ENCODE peak calls at places on chromosomes 3 and 15, in nine cellular contexts. Q is effector memory CD4-positive, alpha-beta T cell; W is neuronal stem cell; M is tibial artery; N is lower lobe of right lung; P is left ventricle myocardium inferior; F is IMR-90; R is pancreas; S is Peyer's patch. I is an unnamed sample.

GRCh38 chr3:187641319-187641976 is 28.7 kb downstream of the SST start:
- DNase-seq in F (no peak), S (no peak), R (no peak), P (no peak), Q (no peak), W (no peak), N (no peak), M (no peak), I (no peak)

GRCh38 chr3:81823882-81824395 is 62.5 kb upstream of the GBE1 start:
- DNase-seq in Q (no peak), R (no peak), S (no peak), W (no peak), F (no peak), M (no peak), P (no peak), N (no peak), I (no peak)

GRCh38 chr3:137514853-137515252 is 249.3 kb upstream of the SOX14 start:
- DNase-seq in N (no peak), P (no peak), Q (no peak), M (no peak), F (no peak), S (no peak), R (no peak), W (no peak), I (no peak)

GRCh38 chr15:75655911-75656310 is 8.2 kb downstream of the SNX33 start:
- DNase-seq in P (no peak), S (no peak), R (no peak), M (no peak), F (no peak), Q (no peak), N (no peak), W (no peak), I (no peak)

GRCh38 chr3:168322941-168323340 is 227.2 kb upstream of the GOLIM4 start:
- DNase-seq in M (no peak), R (no peak), N (no peak), Q (no peak), S (no peak), P (no peak), F (peak; percentile 50), W (no peak), I (no peak)

GRCh38 chr15:39511915-39512260 is 69.0 kb upstream of the THBS1 start:
- DNase-seq in S (no peak), N (no peak), R (no peak), P (peak; percentile 22), F (peak; percentile 82), M (no peak), W (no peak), Q (no peak), I (no peak)

GRCh38 chr3:143236226-143236964 is 116.8 kb downstream of the CHST2 start:
- DNase-seq in M (no peak), N (no peak), W (no peak), R (no peak), S (no peak), P (no peak), Q (no peak), F (no peak), I (no peak)

GRCh38 chr3:144431134-144431533 is 459.5 kb downstream of the DIPK2A start:
- DNase-seq in S (no peak), M (no peak), Q (no peak), N (no peak), R (no peak), W (no peak), F (no peak), P (no peak), I (no peak)

GRCh38 chr15:79078763-79079395 is 11.7 kb downstream of the RASGRF1 start:
- DNase-seq in F (no peak), M (no peak), W (no peak), S (no peak), R (no peak), N (no peak), Q (no peak), P (no peak), I (no peak)
- H3K36me3 ChIP-seq in F (no peaks in the 10 kb centered on the region), M (no peaks in the 10 kb centered on the region), W (no peaks in the 10 kb centered on the region), S (no peaks in the 10 kb centered on the region), R (no peaks in the 10 kb centered on the region), N (no peaks in the 10 kb centered on the region), Q (no peaks in the 10 kb centered on the region), P (no peaks in the 10 kb centered on the region), I (no peaks in the 10 kb centered on the region)

GRCh38 chr3:127734181-127734720 is 61.5 kb downstream of the ABTB1 start:
- DNase-seq in R (no peak), Q (no peak), S (no peak), N (no peak), F (no peak), W (no peak), M (no peak), P (no peak), I (no peak)

GRCh38 chr3:127732879-127733350 is 60.2 kb downstream of the ABTB1 start:
- DNase-seq in S (no peak), P (no peak), R (no peak), Q (no peak), F (no peak), N (no peak), W (no peak), M (no peak), I (no peak)

GRCh38 chr3:127734754-127735473 is 62.2 kb downstream of the ABTB1 start:
- DNase-seq in Q (no peak), F (peak; percentile 98), P (no peak), W (no peak), N (no peak), R (no peak), S (no peak), M (peak; percentile 43), I (peak; percentile 79)

GRCh38 chr3:127732303-127732702 is 59.6 kb downstream of the ABTB1 start:
- DNase-seq in M (no peak), F (no peak), N (no peak), Q (no peak), P (no peak), R (no peak), S (no peak), W (no peak), I (no peak)

DNA sequence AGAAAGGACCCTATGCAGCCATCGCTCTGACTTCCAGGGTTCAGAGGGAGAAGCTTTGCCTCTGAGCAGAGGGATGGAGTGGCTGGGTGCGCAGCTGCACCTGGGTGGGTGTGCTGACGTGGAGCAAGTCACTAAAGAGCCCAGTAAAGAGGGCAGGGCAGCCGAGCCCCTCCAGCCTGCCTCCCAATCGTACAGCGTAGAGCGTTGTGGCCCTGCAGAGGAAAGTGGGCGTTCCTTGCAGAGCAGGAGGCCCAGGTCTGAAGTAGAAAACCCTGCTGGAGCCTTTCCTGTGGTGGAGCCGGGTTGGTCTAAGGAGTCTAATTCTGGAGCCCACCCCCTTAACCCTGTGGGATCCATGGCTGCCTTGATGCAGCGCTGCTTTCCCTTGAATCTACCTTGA is 61.0 kb downstream of the ABTB1 start:
- DNase-seq in Q (no peak), S (no peak), P (no peak), M (no peak), R (no peak), F (no peak), W (no peak), N (no peak), I (no peak)
- H3K27ac ChIP-seq in Q (no peak overlapping the region), S (no peak overlapping the region), P (peak overlapping the region; percentile 96), M (no peak overlapping the region), R (no peak overlapping the region), F (peak overlapping the region; percentile 61), W (no peak overlapping the region), N (no peak overlapping the region), I (no peak overlapping the region)

GRCh38 chr3:123153124-123153523 is 48.6 kb upstream of the SEC22A start:
- DNase-seq in W (no peak), N (no peak), Q (no peak), P (no peak), R (no peak), S (no peak), F (no peak), M (no peak), I (no peak)

GRCh38 chr3:123153821-123154323 is 47.9 kb upstream of the SEC22A start:
- DNase-seq in S (no peak), Q (no peak), M (no peak), N (no peak), F (no peak), P (no peak), R (peak; percentile 6), W (no peak), I (no peak)

GRCh38 chr3:123154346-123154985 is 47.3 kb upstream of the SEC22A start:
- DNase-seq in M (peak; percentile 50), R (peak; percentile 7), N (no peak), P (no peak), W (no peak), S (no peak), Q (no peak), F (no peak), I (no peak)

GRCh38 chr3:123151251-123151705 is 50.5 kb upstream of the SEC22A start:
- DNase-seq in W (no peak), N (no peak), Q (no peak), F (no peak), M (no peak), S (no peak), R (peak; percentile 5), P (no peak), I (no peak)

GRCh38 chr3:123152656-123153055 is 49.1 kb upstream of the SEC22A start:
- DNase-seq in S (no peak), W (no peak), F (no peak), R (peak; percentile 2), N (no peak), P (no peak), M (peak; percentile 37), Q (no peak), I (peak; percentile 42)
- H3K36me3 ChIP-seq in S (no peaks in the 10 kb centered on the region), W (peaks cover 71% of the 10 kb centered on the region), F (peaks cover 59% of the 10 kb centered on the region), R (peaks cover 33% of the 10 kb centered on the region), N (peaks cover 66% of the 10 kb centered on the region), P (peaks cover 54% of the 10 kb centered on the region), M (peaks cover 82% of the 10 kb centered on the region), Q (no peaks in the 10 kb centered on the region), I (peaks cover 3% of the 10 kb centered on the region)

GRCh38 chr3:21641959-21642358 is 109.1 kb downstream of the ZNF385D start:
- DNase-seq in W (no peak), M (no peak), F (no peak), P (no peak), S (no peak), N (no peak), Q (no peak), R (no peak), I (no peak)

GRCh38 chr3:21645121-21645897 is 105.7 kb downstream of the ZNF385D start:
- DNase-seq in W (no peak), M (peak; percentile 57), Q (no peak), F (peak; percentile 59), P (peak; percentile 67), S (no peak), R (peak; percentile 16), N (no peak), I (peak; percentile 85)

GRCh38 chr3:21642433-21642832 is 108.6 kb downstream of the ZNF385D start:
- DNase-seq in S (no peak), F (peak; percentile 25), Q (no peak), P (no peak), W (no peak), M (no peak), R (no peak), N (no peak), I (no peak)

GRCh38 chr3:21643752-21644151 is 107.3 kb downstream of the ZNF385D start:
- DNase-seq in N (no peak), F (no peak), S (no peak), R (no peak), W (no peak), Q (no peak), M (no peak), P (no peak), I (no peak)

DNA sequence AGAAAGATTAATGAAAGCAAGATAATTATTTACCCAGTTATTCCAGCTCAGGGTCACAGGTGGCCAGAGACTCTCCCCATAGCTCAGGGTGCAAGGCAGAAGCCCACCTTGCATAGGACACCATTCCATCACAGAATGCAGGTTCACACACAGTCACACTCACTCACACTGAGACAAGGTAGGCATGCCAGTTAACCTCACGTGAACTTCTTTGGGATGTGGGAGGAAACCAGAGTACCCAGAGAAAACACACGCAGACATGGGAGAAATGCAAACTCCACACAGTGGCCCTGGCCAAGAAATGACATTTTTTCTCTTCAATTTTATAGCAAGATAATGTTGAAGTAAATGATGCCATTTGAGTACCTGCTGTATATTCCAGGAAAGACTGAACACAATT is 106.7 kb downstream of the ZNF385D start:
- DNase-seq in P (no peak), R (no peak), F (no peak), N (no peak), Q (no peak), S (no peak), M (no peak), W (no peak), I (no peak)
- H3K27ac ChIP-seq in P (peak overlapping the region; percentile 76), R (no peak overlapping the region), F (no peak overlapping the region), N (no peak overlapping the region), Q (no peak overlapping the region), S (no peak overlapping the region), M (peak overlapping the region; percentile 82), W (no peak overlapping the region), I (peak overlapping the region; percentile 72)

I was measured in aorta.